ENCODE peak calls at places on chromosome 12, in six cellular contexts. A is fibroblast of the aortic adventitia, H is heart left ventricle, T is PC-3, M is fibroblast of pulmonary artery, B is GM20000. Y is an unnamed sample.

GRCh38 chr12:21354641-21355040 is 18.1 kb upstream of the IAPP start:
- DNase-seq in A (no peak), H (no peak), T (no peak), M (no peak), B (no peak), Y (no peak)

GRCh38 chr12:24760162-24760561 is 188.7 kb downstream of the BCAT1 start:
- DNase-seq in A (no peak), H (no peak), T (no peak), M (no peak), B (no peak), Y (no peak)

GRCh38 chr12:132395192-132395907 is 66.0 kb upstream of the GALNT9 start:
- DNase-seq in A (no peak), H (no peak), T (no peak), M (no peak), B (no peak), Y (no peak)

GRCh38 chr12:78612224-78612623 is 252.3 kb upstream of the SYT1 start:
- DNase-seq in A (no peak), H (no peak), T (no peak), M (no peak), B (no peak), Y (no peak)

GRCh38 chr12:120470150-120470817 is 736 bp upstream of the SRSF9 start:
- DNase-seq in A (peak; percentile 37), H (no peak), T (peak; percentile 14), M (peak; percentile 19), B (no peak), Y (no peak)

GRCh38 chr12:54374555-54375257 is 9.8 kb downstream of the ZNF385A start:
- DNase-seq in A (no peak), H (peak; percentile 72), T (no peak), M (no peak), B (no peak), Y (no peak)

GRCh38 chr12:50218386-50218785 is 51.2 kb upstream of the CERS5 start:
- DNase-seq in A (peak; percentile 42), H (no peak), T (peak; percentile 98), M (no peak), B (no peak), Y (no peak)

GRCh38 chr12:127750076-127750840 is 516.7 kb upstream of the TMEM132C start:
- DNase-seq in A (peak; percentile 57), H (no peak), T (no peak), M (no peak), B (no peak), Y (no peak)

GRCh38 chr12:120242971-120243699 is 22.4 kb downstream of the PXN start:
- DNase-seq in A (no peak), H (no peak), T (no peak), M (no peak), B (no peak), Y (no peak)

GRCh38 chr12:104619305-104619704 is 162.6 kb downstream of the CHST11 start:
- DNase-seq in A (no peak), H (no peak), T (no peak), M (no peak), B (no peak), Y (no peak)

GRCh38 chr12:17976202-17976601 is 113.8 kb downstream of the RERGL start:
- DNase-seq in A (no peak), H (no peak), T (peak; percentile 50), M (no peak), B (no peak), Y (no peak)
- TF ChIP-seq CTCF in A (peak; percentile 27), H (no peak), T (peak; percentile 70), M (no peak), B (no peak), Y (no peak)

DNA sequence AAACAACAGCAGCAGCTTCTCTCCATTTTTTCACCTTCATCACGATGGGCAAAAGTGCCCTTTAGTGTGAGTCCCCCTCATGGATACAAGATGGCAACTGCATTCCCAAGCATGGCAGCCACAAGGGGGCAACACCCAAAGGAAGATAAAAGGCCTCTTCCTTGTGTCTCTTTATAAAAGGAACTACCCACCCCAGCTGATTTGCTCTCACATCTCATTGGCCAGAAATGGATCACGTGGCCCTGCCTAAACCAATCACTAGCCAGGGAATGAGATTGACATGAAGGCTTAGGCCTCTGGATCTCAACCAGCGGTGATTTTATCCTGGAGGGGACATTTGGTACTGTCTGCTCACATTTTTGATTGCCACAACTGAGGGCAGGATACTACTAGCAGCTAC is 21.9 kb upstream of the IFT81 start:
- DNase-seq in A (peak; percentile 56), H (peak; percentile 59), T (peak; percentile 97), M (peak; percentile 65), B (peak; percentile 25), Y (no peak)
- TF ChIP-seq CTCF in A (peak; percentile 33), H (no peak), T (peak; percentile 94), M (peak; percentile 44), B (no peak), Y (no peak)

DNA sequence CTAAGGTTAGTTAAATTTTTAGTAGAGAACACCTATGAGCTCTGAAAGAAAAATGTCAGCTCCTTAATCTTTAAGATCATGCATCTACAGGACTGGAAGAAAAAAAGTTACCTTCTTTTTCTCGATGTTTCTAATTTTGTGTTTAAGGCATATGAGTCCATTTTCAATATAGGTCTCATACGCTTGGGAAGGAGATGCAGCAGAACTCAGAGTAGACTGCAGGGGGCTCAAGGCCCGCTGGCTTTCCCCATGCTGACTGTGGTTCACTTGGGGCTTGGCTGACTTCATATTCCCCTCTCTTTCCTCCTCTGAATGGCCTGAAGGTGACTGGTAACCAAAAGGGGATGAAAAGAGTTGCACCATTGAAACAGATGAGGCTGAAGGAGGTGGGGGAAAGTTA is 1.5 kb downstream of the CAPRIN2 start:
- DNase-seq in A (peak; percentile 52), H (no peak), T (peak; percentile 43), M (peak; percentile 64), B (peak; percentile 34), Y (no peak)
- TF ChIP-seq CTCF in A (peak; percentile 59), H (no peak), T (peak; percentile 50), M (peak; percentile 64), B (no peak), Y (no peak)

DNA sequence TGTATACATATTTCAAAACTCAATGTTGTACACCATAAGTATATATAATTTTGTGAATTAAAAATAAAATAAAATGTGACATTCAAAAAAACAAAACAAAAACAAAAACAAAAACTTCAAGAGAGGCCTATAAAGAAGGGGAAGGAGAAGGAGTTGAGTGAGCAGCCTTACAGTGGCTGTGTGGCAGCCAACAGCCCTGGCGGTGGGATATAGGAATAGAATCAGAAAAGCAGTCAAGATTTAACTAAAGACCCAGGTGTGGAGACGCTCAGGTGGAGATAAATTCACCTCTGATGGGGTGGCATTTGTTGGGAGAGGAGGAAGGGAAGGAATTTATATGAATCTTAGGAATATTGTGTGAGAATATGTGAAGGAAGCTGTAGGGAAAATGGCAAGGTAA is 41.8 kb upstream of the E2F7 start:
- DNase-seq in A (no peak), H (no peak), T (no peak), M (no peak), B (no peak), Y (no peak)
- TF ChIP-seq CTCF in A (no peak), H (no peak), T (no peak), M (no peak), B (no peak), Y (no peak)